ENCODE peak calls at places on chromosomes 11 and 22, in six cellular contexts. Z is HCT116, R is SK-N-SH, T is H1, D is HepG2, I is K562. P is an unnamed sample.

GRCh38 chr11:64723117-64723906 is at the start of gene NRXN2:
- DNase-seq in T (no peak), Z (peak), R (peak), I (peak), D (peak), P (peak)

GRCh38 chr11:63835156-63835540 is 3.8 kb upstream of the MARK2 start:
- DNase-seq in T (no peak), I (no peak), D (no peak), R (no peak), Z (no peak), P (no peak)

GRCh38 chr22:20975541-20976290 is 6.4 kb upstream of the LZTR1 start:
- DNase-seq in D (no peak), R (no peak), Z (no peak), I (no peak), T (no peak), P (no peak)

GRCh38 chr11:116862951-116863350 is 25.5 kb upstream of the APOA1 start:
- DNase-seq in Z (no peak), R (no peak), I (no peak), D (no peak), T (no peak), P (no peak)

GRCh38 chr22:19566599-19567382 is 42.6 kb upstream of the CLDN5 start:
- DNase-seq in D (no peak), R (no peak), I (peak), Z (no peak), T (no peak), P (no peak)

GRCh38 chr11:12177739-12178338 is 67.4 kb downstream of the MICAL2 start:
- DNase-seq in T (no peak), Z (no peak), D (no peak), R (no peak), I (no peak), P (no peak)

GRCh38 chr22:49828599-49828965 is 909 bp upstream of the BRD1 start:
- DNase-seq in T (no peak), Z (no peak), R (no peak), I (no peak), D (no peak), P (no peak)

GRCh38 chr11:124193221-124193945 is 10.2 kb downstream of the OR10D3 start:
- DNase-seq in T (no peak), D (no peak), Z (no peak), I (no peak), R (no peak), P (no peak)

GRCh38 chr11:76783901-76784813 is 1.0 kb downstream of the TSKU start:
- DNase-seq in Z (peak), T (peak), R (peak), I (peak), D (peak), P (peak)

GRCh38 chr22:30228509-30229359 is 17.8 kb downstream of the LIF start:
- DNase-seq in Z (no peak), I (no peak), T (no peak), R (no peak), D (no peak), P (no peak)

GRCh38 chr22:39343259-39344045 is 6.3 kb upstream of the SYNGR1 start:
- DNase-seq in T (peak), I (peak), D (peak), Z (peak), R (peak), P (peak)

GRCh38 chr11:106295974-106296373 is 218.5 kb downstream of the AASDHPPT start:
- DNase-seq in T (no peak), R (no peak), I (no peak), D (no peak), Z (no peak), P (no peak)

GRCh38 chr22:31334329-31334728 is 11.8 kb downstream of the PATZ1 start:
- DNase-seq in D (no peak), Z (no peak), R (no peak), T (no peak), I (no peak), P (no peak)

GRCh38 chr11:59204736-59205135 is 8.0 kb downstream of the MPEG1 start:
- DNase-seq in R (no peak), Z (no peak), I (no peak), T (no peak), D (no peak), P (no peak)

GRCh38 chr11:79259800-79260199 is 181.0 kb downstream of the TENM4 start:
- DNase-seq in Z (no peak), D (no peak), R (no peak), T (no peak), I (no peak), P (no peak)

GRCh38 chr11:3169235-3169951 is 4.3 kb upstream of the OSBPL5 start:
- DNase-seq in I (peak), D (no peak), T (no peak), R (no peak), Z (peak), P (peak)

GRCh38 chr11:83773950-83774880 is 488.0 kb upstream of the CCDC90B start:
- DNase-seq in T (no peak), Z (no peak), D (no peak), R (no peak), I (no peak), P (no peak)

GRCh38 chr11:118304227-118304808 is at the start of gene CD3E:
- DNase-seq in I (no peak), D (no peak), R (no peak), T (no peak), Z (no peak), P (no peak)

GRCh38 chr11:134349802-134350355 is 18.1 kb downstream of the GLB1L2 start:
- DNase-seq in D (no peak), Z (no peak), I (no peak), R (no peak), T (no peak), P (no peak)

GRCh38 chr11:134346976-134347350 is 15.2 kb downstream of the GLB1L2 start:
- DNase-seq in I (no peak), D (no peak), T (no peak), R (no peak), Z (no peak), P (no peak)

GRCh38 chr11:134347441-134347840 is 15.7 kb downstream of the GLB1L2 start:
- DNase-seq in D (no peak), T (no peak), Z (no peak), R (no peak), I (no peak), P (no peak)

GRCh38 chr11:134350381-134350780 is 18.6 kb downstream of the GLB1L2 start:
- DNase-seq in I (no peak), R (no peak), D (no peak), T (no peak), Z (no peak), P (no peak)

GRCh38 chr11:134349109-134349801 is 17.5 kb downstream of the GLB1L2 start:
- DNase-seq in D (no peak), I (no peak), R (no peak), Z (no peak), T (no peak), P (no peak)
- TF ChIP-seq MAX in D (no peak), I (no peak), R (no peak), Z (no peak), T (no peak), P (no peak)

GRCh38 chr11:119474682-119475596 is 52.0 kb upstream of the THY1 start:
- DNase-seq in D (peak), I (peak), R (peak), T (no peak), Z (no peak), P (peak)
- H3K9ac ChIP-seq in D (no peak), I (no peak), R (no peak), T (no peak), Z (no peak), P (no peak)

DNA sequence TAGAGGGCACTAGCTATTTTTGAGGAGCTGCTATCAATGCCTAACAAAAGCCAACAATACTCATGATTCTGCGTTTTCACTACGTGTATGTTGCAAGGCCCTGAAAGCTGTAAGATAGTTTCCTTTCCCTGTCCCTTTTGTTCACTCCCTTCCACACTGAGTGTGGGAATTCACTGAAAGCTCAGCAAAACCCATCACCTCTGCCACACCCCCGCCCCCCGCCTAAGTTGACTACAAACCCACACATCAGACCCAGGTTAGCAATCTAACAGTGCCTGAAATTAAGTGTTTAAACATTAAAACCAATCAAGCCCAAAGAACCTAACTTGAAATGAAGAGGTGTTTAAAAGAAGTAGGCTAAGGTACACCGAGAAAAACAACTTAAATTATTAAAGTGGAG is 6.1 kb upstream of the LDLRAD3 start:
- DNase-seq in R (no peak), T (no peak), I (no peak), Z (no peak), D (no peak), P (no peak)
- TF ChIP-seq MAX in R (no peak), T (no peak), I (no peak), Z (no peak), D (no peak), P (no peak)

DNA sequence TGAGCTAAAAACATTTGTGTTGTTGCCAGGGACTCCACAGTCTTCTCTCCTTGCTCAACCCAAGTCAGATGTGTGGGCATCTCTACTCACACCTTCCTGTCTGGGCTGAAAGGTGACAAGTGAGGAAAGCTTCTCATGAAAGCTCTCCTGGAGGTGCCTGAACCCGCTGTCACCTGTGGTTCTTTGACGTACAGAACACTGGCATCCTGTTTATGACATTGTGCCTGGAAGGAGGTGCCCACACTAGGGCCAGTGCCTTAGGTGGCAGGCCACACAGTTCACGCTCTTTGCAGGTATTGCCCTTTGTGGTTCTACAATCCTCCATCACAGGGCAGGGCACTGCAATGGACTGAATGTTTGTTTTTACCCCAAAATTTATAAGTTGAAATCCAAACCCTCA is 108.5 kb downstream of the CD44 start:
- DNase-seq in I (no peak), R (no peak), D (no peak), T (no peak), Z (no peak), P (no peak)
- H3K9ac ChIP-seq in I (no peak), R (no peak), D (no peak), T (no peak), Z (no peak), P (no peak)

GRCh38 chr22:27933186-27933983 is 14.3 kb upstream of the PITPNB start:
- DNase-seq in Z (no peak), T (no peak), R (no peak), I (no peak), D (no peak), P (no peak)
- TF ChIP-seq MAX in Z (no peak), T (no peak), R (no peak), I (no peak), D (no peak), P (no peak)